ENCODE peak calls at places on chromosomes 16 and 17, in nine cellular contexts. One of them, this sample, is unnamed.

GRCh38 chr17:28712037-28712704 is 483 bp upstream of the PROCA1 start:
- DNase-seq in pancreas: peak; percentile 47
- DNase-seq in choroid plexus epithelial cell: peak; percentile 31
- DNase-seq in A549: no peak
- DNase-seq in ovary: peak; percentile 72
- DNase-seq in HCT116: no peak
- DNase-seq in fibroblast of the aortic adventitia: no peak
- DNase-seq in brain microvascular endothelial cell: no peak
- DNase-seq in WERI-Rb-1: no peak
- DNase-seq in this sample: no peak

GRCh38 chr17:44911133-44912001 is 3.9 kb downstream of the GFAP start:
- DNase-seq in pancreas: peak; percentile 59
- DNase-seq in choroid plexus epithelial cell: peak; percentile 60
- DNase-seq in A549: peak; percentile 95
- DNase-seq in ovary: peak; percentile 73
- DNase-seq in HCT116: peak; percentile 35
- DNase-seq in fibroblast of the aortic adventitia: peak; percentile 28
- DNase-seq in brain microvascular endothelial cell: peak; percentile 35
- DNase-seq in WERI-Rb-1: peak; percentile 85
- DNase-seq in this sample: no peak

GRCh38 chr17:80315517-80316182 is 55.0 kb downstream of the RNF213 start:
- DNase-seq in pancreas: no peak
- DNase-seq in choroid plexus epithelial cell: no peak
- DNase-seq in A549: no peak
- DNase-seq in ovary: peak; percentile 0
- DNase-seq in HCT116: no peak
- DNase-seq in fibroblast of the aortic adventitia: no peak
- DNase-seq in brain microvascular endothelial cell: no peak
- DNase-seq in WERI-Rb-1: no peak
- DNase-seq in this sample: no peak

GRCh38 chr17:81173761-81174160 is 7.7 kb upstream of the AATK start:
- DNase-seq in pancreas: no peak
- DNase-seq in choroid plexus epithelial cell: no peak
- DNase-seq in A549: no peak
- DNase-seq in ovary: no peak
- DNase-seq in HCT116: no peak
- DNase-seq in fibroblast of the aortic adventitia: peak; percentile 84
- DNase-seq in brain microvascular endothelial cell: no peak
- DNase-seq in WERI-Rb-1: no peak
- DNase-seq in this sample: no peak

GRCh38 chr17:40167685-40168261 is 9.5 kb upstream of the RAPGEFL1 start:
- DNase-seq in pancreas: no peak
- DNase-seq in choroid plexus epithelial cell: no peak
- DNase-seq in A549: no peak
- DNase-seq in ovary: no peak
- DNase-seq in HCT116: no peak
- DNase-seq in fibroblast of the aortic adventitia: no peak
- DNase-seq in brain microvascular endothelial cell: no peak
- DNase-seq in WERI-Rb-1: no peak
- DNase-seq in this sample: no peak

GRCh38 chr16:873889-874288 is 73.4 kb upstream of the GNG13 start:
- DNase-seq in pancreas: no peak
- DNase-seq in choroid plexus epithelial cell: no peak
- DNase-seq in A549: no peak
- DNase-seq in ovary: no peak
- DNase-seq in HCT116: no peak
- DNase-seq in fibroblast of the aortic adventitia: no peak
- DNase-seq in brain microvascular endothelial cell: no peak
- DNase-seq in WERI-Rb-1: no peak
- DNase-seq in this sample: no peak

GRCh38 chr17:6045621-6046357 is 24.4 kb upstream of the WSCD1 start:
- DNase-seq in pancreas: no peak
- DNase-seq in choroid plexus epithelial cell: no peak
- DNase-seq in A549: no peak
- DNase-seq in ovary: no peak
- DNase-seq in HCT116: no peak
- DNase-seq in fibroblast of the aortic adventitia: no peak
- DNase-seq in brain microvascular endothelial cell: no peak
- DNase-seq in WERI-Rb-1: no peak
- DNase-seq in this sample: no peak

GRCh38 chr17:27038676-27039075 is 255.2 kb upstream of the WSB1 start:
- DNase-seq in pancreas: no peak
- DNase-seq in choroid plexus epithelial cell: no peak
- DNase-seq in A549: no peak
- DNase-seq in ovary: no peak
- DNase-seq in HCT116: peak; percentile 16
- DNase-seq in fibroblast of the aortic adventitia: no peak
- DNase-seq in brain microvascular endothelial cell: no peak
- DNase-seq in WERI-Rb-1: peak; percentile 26
- DNase-seq in this sample: no peak

GRCh38 chr16:89142474-89143197 is 28.9 kb upstream of the CDH15 start:
- DNase-seq in pancreas: no peak
- DNase-seq in choroid plexus epithelial cell: no peak
- DNase-seq in A549: no peak
- DNase-seq in ovary: peak; percentile 14
- DNase-seq in HCT116: no peak
- DNase-seq in fibroblast of the aortic adventitia: no peak
- DNase-seq in brain microvascular endothelial cell: no peak
- DNase-seq in WERI-Rb-1: no peak
- DNase-seq in this sample: no peak

GRCh38 chr17:73174126-73174525 is 9.3 kb downstream of the SSTR2 start:
- DNase-seq in pancreas: no peak
- DNase-seq in choroid plexus epithelial cell: no peak
- DNase-seq in A549: no peak
- DNase-seq in ovary: no peak
- DNase-seq in HCT116: no peak
- DNase-seq in fibroblast of the aortic adventitia: no peak
- DNase-seq in brain microvascular endothelial cell: no peak
- DNase-seq in WERI-Rb-1: no peak
- DNase-seq in this sample: no peak

DNA sequence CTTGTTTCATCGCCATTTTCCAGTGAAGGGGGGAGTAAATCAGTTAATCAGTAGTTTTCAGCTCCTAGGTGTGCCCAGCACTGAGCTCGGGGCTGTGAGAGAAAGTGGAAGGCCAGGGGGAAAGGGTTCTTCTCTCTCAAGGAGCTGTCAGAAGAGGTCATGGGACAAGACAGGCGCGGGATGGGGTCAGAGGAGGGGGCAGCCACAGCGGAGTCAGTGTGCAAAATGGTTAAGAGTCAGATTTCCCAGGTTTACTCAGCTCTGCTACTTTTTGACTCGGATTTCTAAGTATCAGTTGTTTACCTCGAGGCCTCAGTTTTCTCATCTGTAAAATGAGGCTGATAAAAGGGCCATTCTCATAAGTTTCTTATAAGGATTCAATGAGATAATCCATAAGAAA is 4.3 kb upstream of the XYLT1 start:
- DNase-seq in pancreas: no peak
- DNase-seq in choroid plexus epithelial cell: no peak
- DNase-seq in A549: no peak
- DNase-seq in ovary: no peak
- DNase-seq in HCT116: no peak
- DNase-seq in fibroblast of the aortic adventitia: no peak
- DNase-seq in brain microvascular endothelial cell: no peak
- DNase-seq in WERI-Rb-1: no peak
- DNase-seq in this sample: no peak
- H3K4me3 ChIP-seq in pancreas: no peak overlapping the region
- H3K4me3 ChIP-seq in choroid plexus epithelial cell: no peak overlapping the region
- H3K4me3 ChIP-seq in A549: no peak overlapping the region
- H3K4me3 ChIP-seq in ovary: no peak overlapping the region
- H3K4me3 ChIP-seq in HCT116: no peak overlapping the region
- H3K4me3 ChIP-seq in fibroblast of the aortic adventitia: no peak overlapping the region
- H3K4me3 ChIP-seq in brain microvascular endothelial cell: no peak overlapping the region
- H3K4me3 ChIP-seq in WERI-Rb-1: no peak overlapping the region
- H3K4me3 ChIP-seq in this sample: no peak overlapping the region

DNA sequence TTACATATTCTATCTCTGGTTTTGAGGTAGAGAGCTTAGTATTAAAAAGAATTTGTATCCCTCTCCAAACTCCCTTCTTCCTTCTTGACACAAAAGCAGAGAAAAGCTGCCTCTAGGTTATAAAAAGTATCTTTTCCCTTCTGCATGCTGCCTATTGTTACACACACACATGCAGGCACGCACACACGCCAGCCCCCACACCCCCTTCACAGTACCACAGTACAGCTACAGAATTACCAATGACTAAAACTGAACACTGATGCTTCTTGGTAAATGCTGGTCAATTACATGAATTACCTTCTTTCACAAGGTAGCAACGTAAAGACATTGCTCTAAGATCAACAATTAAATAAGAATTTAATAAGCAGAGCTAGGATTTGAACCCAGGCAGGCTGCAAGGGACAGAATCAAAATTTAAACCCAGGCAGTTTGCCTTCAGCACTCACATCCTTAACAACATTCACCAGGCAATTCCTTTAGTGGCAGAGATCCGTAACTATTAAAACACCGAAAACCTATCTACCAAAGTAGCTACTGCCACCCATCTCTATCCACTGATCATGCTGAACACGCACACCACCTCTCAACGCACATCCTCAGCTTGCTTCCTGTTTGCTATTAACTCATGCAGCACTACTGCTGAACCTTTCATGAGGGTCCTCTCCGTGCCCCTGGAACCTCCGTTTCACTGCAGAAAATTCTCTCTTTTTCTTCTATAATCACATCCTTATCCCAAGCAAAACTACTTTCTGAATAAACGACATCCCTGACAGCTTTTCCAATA is 37.8 kb downstream of the YWHAE start:
- DNase-seq in pancreas: no peak
- DNase-seq in choroid plexus epithelial cell: no peak
- DNase-seq in A549: no peak
- DNase-seq in ovary: no peak
- DNase-seq in HCT116: no peak
- DNase-seq in fibroblast of the aortic adventitia: peak; percentile 31
- DNase-seq in brain microvascular endothelial cell: no peak
- DNase-seq in WERI-Rb-1: no peak
- DNase-seq in this sample: no peak
- TF ChIP-seq CTCF in pancreas: no peak
- TF ChIP-seq CTCF in choroid plexus epithelial cell: no peak
- TF ChIP-seq CTCF in A549: no peak
- TF ChIP-seq CTCF in ovary: no peak
- TF ChIP-seq CTCF in HCT116: no peak
- TF ChIP-seq CTCF in fibroblast of the aortic adventitia: no peak
- TF ChIP-seq CTCF in brain microvascular endothelial cell: no peak
- TF ChIP-seq CTCF in WERI-Rb-1: no peak
- TF ChIP-seq CTCF in this sample: no peak

GRCh38 chr16:31107465-31107867 is 720 bp upstream of the BCKDK start:
- DNase-seq in pancreas: no peak
- DNase-seq in choroid plexus epithelial cell: no peak
- DNase-seq in A549: no peak
- DNase-seq in ovary: no peak
- DNase-seq in HCT116: no peak
- DNase-seq in fibroblast of the aortic adventitia: no peak
- DNase-seq in brain microvascular endothelial cell: no peak
- DNase-seq in WERI-Rb-1: peak; percentile 89
- DNase-seq in this sample: no peak

GRCh38 chr16:31108794-31109558 is 790 bp downstream of the BCKDK start:
- DNase-seq in pancreas: no peak
- DNase-seq in choroid plexus epithelial cell: no peak
- DNase-seq in A549: no peak
- DNase-seq in ovary: no peak
- DNase-seq in HCT116: no peak
- DNase-seq in fibroblast of the aortic adventitia: no peak
- DNase-seq in brain microvascular endothelial cell: no peak
- DNase-seq in WERI-Rb-1: no peak
- DNase-seq in this sample: no peak

GRCh38 chr16:31110106-31111034 is 2.2 kb downstream of the BCKDK start:
- DNase-seq in pancreas: no peak
- DNase-seq in choroid plexus epithelial cell: no peak
- DNase-seq in A549: no peak
- DNase-seq in ovary: no peak
- DNase-seq in HCT116: no peak
- DNase-seq in fibroblast of the aortic adventitia: no peak
- DNase-seq in brain microvascular endothelial cell: no peak
- DNase-seq in WERI-Rb-1: no peak
- DNase-seq in this sample: no peak

GRCh38 chr16:31108035-31108793 is at the start of gene BCKDK:
- DNase-seq in pancreas: peak; percentile 65
- DNase-seq in choroid plexus epithelial cell: peak; percentile 61
- DNase-seq in A549: peak; percentile 69
- DNase-seq in ovary: peak; percentile 84
- DNase-seq in HCT116: peak; percentile 42
- DNase-seq in fibroblast of the aortic adventitia: peak; percentile 62
- DNase-seq in brain microvascular endothelial cell: peak; percentile 49
- DNase-seq in WERI-Rb-1: peak; percentile 82
- DNase-seq in this sample: no peak

DNA sequence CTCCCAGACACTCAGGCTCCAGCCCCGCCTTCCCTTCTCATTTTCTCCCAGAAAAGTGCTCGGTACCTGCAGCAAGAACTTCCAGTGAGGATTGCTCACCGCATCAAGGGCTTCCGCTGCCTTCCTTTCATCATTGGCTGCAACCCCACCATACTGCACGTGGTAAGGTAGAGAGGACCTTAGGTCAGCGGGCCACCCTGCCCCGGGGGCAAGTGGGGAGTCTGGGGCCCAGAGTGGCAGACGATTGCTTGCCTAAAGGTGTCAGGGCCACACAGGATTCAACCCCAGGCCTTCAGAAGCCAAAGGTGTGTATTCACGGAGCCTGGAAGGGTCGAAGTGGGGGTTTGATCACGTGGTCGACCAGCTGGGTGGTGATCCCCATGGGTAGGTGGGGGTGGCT is 1.4 kb downstream of the BCKDK start:
- DNase-seq in pancreas: no peak
- DNase-seq in choroid plexus epithelial cell: no peak
- DNase-seq in A549: no peak
- DNase-seq in ovary: no peak
- DNase-seq in HCT116: no peak
- DNase-seq in fibroblast of the aortic adventitia: no peak
- DNase-seq in brain microvascular endothelial cell: no peak
- DNase-seq in WERI-Rb-1: no peak
- DNase-seq in this sample: no peak
- H3K4me3 ChIP-seq in pancreas: peak overlapping the region; percentile 100
- H3K4me3 ChIP-seq in choroid plexus epithelial cell: no peak overlapping the region
- H3K4me3 ChIP-seq in A549: no peak overlapping the region
- H3K4me3 ChIP-seq in ovary: no peak overlapping the region
- H3K4me3 ChIP-seq in HCT116: no peak overlapping the region
- H3K4me3 ChIP-seq in fibroblast of the aortic adventitia: no peak overlapping the region
- H3K4me3 ChIP-seq in brain microvascular endothelial cell: no peak overlapping the region
- H3K4me3 ChIP-seq in WERI-Rb-1: no peak overlapping the region
- H3K4me3 ChIP-seq in this sample: peak overlapping the region; percentile 77

DNA sequence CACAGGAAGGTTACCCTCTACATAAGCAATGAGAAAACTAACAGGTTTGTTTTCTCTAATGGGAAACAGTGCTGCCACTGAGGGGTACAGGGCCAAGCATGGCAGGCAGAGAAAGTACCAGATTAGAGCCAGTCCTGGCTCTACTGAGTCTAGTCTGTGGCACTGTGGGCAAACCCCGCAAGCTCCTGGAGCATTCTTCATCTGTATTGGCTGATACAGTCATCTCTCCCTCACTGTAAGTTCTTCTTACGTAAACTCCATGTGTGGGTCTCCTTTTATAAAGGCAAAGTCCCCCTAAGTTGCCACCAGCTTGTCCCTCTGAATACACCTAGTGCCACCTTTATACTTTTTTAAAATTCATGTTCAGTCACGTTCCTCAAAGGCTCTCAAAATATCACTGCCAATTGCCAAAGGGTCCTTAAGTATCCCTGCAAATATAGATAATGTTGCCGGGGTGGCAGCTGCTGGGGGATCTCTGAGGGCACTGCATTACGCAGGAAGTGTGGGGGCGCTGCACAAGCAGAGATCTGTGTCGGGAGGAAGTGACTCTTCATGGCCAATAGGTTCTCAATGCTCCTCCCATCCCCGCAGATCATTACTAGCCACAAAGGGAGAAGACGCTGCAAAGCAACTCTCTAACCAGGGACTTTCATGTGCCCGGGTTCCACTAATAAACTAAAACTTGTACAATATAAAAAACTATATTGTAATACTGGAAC is 18.8 kb downstream of the XPO6 start:
- DNase-seq in pancreas: no peak
- DNase-seq in choroid plexus epithelial cell: no peak
- DNase-seq in A549: no peak
- DNase-seq in ovary: no peak
- DNase-seq in HCT116: no peak
- DNase-seq in fibroblast of the aortic adventitia: no peak
- DNase-seq in brain microvascular endothelial cell: no peak
- DNase-seq in WERI-Rb-1: no peak
- DNase-seq in this sample: no peak
- TF ChIP-seq CTCF in pancreas: no peak
- TF ChIP-seq CTCF in choroid plexus epithelial cell: no peak
- TF ChIP-seq CTCF in A549: no peak
- TF ChIP-seq CTCF in ovary: no peak
- TF ChIP-seq CTCF in HCT116: no peak
- TF ChIP-seq CTCF in fibroblast of the aortic adventitia: no peak
- TF ChIP-seq CTCF in brain microvascular endothelial cell: no peak
- TF ChIP-seq CTCF in WERI-Rb-1: no peak
- TF ChIP-seq CTCF in this sample: no peak

This sample was measured in AG04449.